ENCODE peak calls at places on chromosome 20, in nine cellular contexts. F is Panc1, L is heart left ventricle, Q is cardiac fibroblast, S is tibial nerve, H is pancreas, Y is RWPE2, K is heart right ventricle, O is astrocyte of the cerebellum. A is an unnamed sample.

GRCh38 chr20:62219992-62220665 is at the start of gene HRH3:
- DNase-seq in F (no peak), L (no peak), Q (no peak), S (no peak), H (peak; percentile 69), Y (no peak), K (peak; percentile 52), O (no peak), A (no peak)

GRCh38 chr20:12166053-12166717 is 248.5 kb downstream of the BTBD3 start:
- DNase-seq in F (no peak), L (peak; percentile 72), Q (peak; percentile 93), S (no peak), H (peak; percentile 15), Y (no peak), K (peak; percentile 33), O (peak; percentile 68), A (no peak)

GRCh38 chr20:17618673-17619013 is 48.8 kb downstream of the DSTN start:
- DNase-seq in F (no peak), L (no peak), Q (no peak), S (peak; percentile 9), H (no peak), Y (no peak), K (no peak), O (no peak), A (no peak)

GRCh38 chr20:40797425-40797824 is 108.4 kb upstream of the MAFB start:
- DNase-seq in F (no peak), L (no peak), Q (peak; percentile 15), S (no peak), H (no peak), Y (peak; percentile 22), K (no peak), O (peak; percentile 19), A (no peak)

GRCh38 chr20:6944292-6944691 is 176.8 kb downstream of the BMP2 start:
- DNase-seq in F (no peak), L (no peak), Q (no peak), S (no peak), H (no peak), Y (no peak), K (no peak), O (no peak), A (no peak)

GRCh38 chr20:5183731-5184474 is 57.1 kb downstream of the CDS2 start:
- DNase-seq in F (no peak), L (no peak), Q (no peak), S (no peak), H (no peak), Y (no peak), K (no peak), O (no peak), A (no peak)

GRCh38 chr20:10357974-10358373 is 76.0 kb downstream of the MKKS start:
- DNase-seq in F (no peak), L (no peak), Q (peak; percentile 44), S (no peak), H (no peak), Y (no peak), K (no peak), O (no peak), A (no peak)

GRCh38 chr20:49948178-49948577 is 12.0 kb downstream of the RNF114 start:
- DNase-seq in F (no peak), L (no peak), Q (no peak), S (no peak), H (no peak), Y (no peak), K (no peak), O (no peak), A (no peak)

GRCh38 chr20:11484479-11484878 is 433.2 kb upstream of the BTBD3 start:
- DNase-seq in F (no peak), L (no peak), Q (no peak), S (no peak), H (no peak), Y (no peak), K (no peak), O (no peak), A (no peak)

GRCh38 chr20:36941403-36941835 is 10.1 kb downstream of the SAMHD1 start:
- DNase-seq in F (no peak), L (no peak), Q (no peak), S (no peak), H (no peak), Y (no peak), K (no peak), O (no peak), A (no peak)

GRCh38 chr20:2314759-2315439 is 19.1 kb downstream of the TGM3 start:
- DNase-seq in F (no peak), L (peak; percentile 54), Q (peak; percentile 68), S (peak; percentile 33), H (no peak), Y (no peak), K (peak; percentile 24), O (peak; percentile 57), A (no peak)

GRCh38 chr20:3046677-3047462 is 1.0 kb downstream of the MRPS26 start:
- DNase-seq in F (no peak), L (no peak), Q (no peak), S (no peak), H (no peak), Y (no peak), K (no peak), O (no peak), A (peak; percentile 75)

GRCh38 chr20:46179811-46180326 is 61.8 kb downstream of the CD40 start:
- DNase-seq in F (no peak), L (no peak), Q (no peak), S (no peak), H (no peak), Y (no peak), K (no peak), O (no peak), A (no peak)

GRCh38 chr20:9280654-9281053 is 211.8 kb downstream of the PLCB4 start:
- DNase-seq in F (no peak), L (no peak), Q (no peak), S (no peak), H (no peak), Y (no peak), K (no peak), O (no peak), A (no peak)

GRCh38 chr20:50475879-50476292 is 34.3 kb upstream of the PTPN1 start:
- DNase-seq in F (no peak), L (no peak), Q (peak; percentile 61), S (no peak), H (no peak), Y (no peak), K (no peak), O (no peak), A (no peak)

GRCh38 chr20:45097485-45098095 is 3.3 kb downstream of the KCNS1 start:
- DNase-seq in F (no peak), L (no peak), Q (peak; percentile 64), S (no peak), H (no peak), Y (no peak), K (no peak), O (no peak), A (no peak)

GRCh38 chr20:30593572-30593971 is 663.9 kb upstream of the DEFB115 start:
- DNase-seq in F (no peak), L (no peak), Q (no peak), S (no peak), H (no peak), Y (peak; percentile 66), K (no peak), O (no peak), A (no peak)

GRCh38 chr20:49646126-49646525 is 67.6 kb downstream of the B4GALT5 start:
- DNase-seq in F (no peak), L (no peak), Q (peak; percentile 79), S (no peak), H (no peak), Y (no peak), K (no peak), O (no peak), A (no peak)

GRCh38 chr20:626579-626978 is 16.5 kb upstream of the TCF15 start:
- DNase-seq in F (no peak), L (no peak), Q (no peak), S (no peak), H (no peak), Y (no peak), K (no peak), O (no peak), A (no peak)

GRCh38 chr20:19881080-19881840 is 123.2 kb downstream of the RIN2 start:
- DNase-seq in F (no peak), L (no peak), Q (no peak), S (no peak), H (no peak), Y (no peak), K (no peak), O (no peak), A (no peak)
- H3K4me3 ChIP-seq in F (no peak overlapping the region), L (no peak overlapping the region), Q (no peak overlapping the region), S (no peak overlapping the region), H (no peak overlapping the region), Y (no peak overlapping the region), K (no peak overlapping the region), O (no peak overlapping the region), A (no peak overlapping the region)

GRCh38 chr20:19249515-19249914 is 37.1 kb downstream of the SLC24A3 start:
- DNase-seq in F (no peak), L (no peak), Q (peak; percentile 78), S (no peak), H (no peak), Y (no peak), K (no peak), O (no peak), A (no peak)
- TF ChIP-seq CTCF in F (peak; percentile 7), L (no peak), Q (no peak), S (no peak), H (no peak), Y (no peak), K (no peak), O (no peak), A (peak; percentile 37)

GRCh38 chr20:35600176-35600995 is 15.2 kb upstream of the SPAG4 start:
- DNase-seq in F (no peak), L (no peak), Q (no peak), S (no peak), H (no peak), Y (peak; percentile 84), K (no peak), O (no peak), A (no peak)
- H3K4me3 ChIP-seq in F (no peak overlapping the region), L (peak overlapping the region; percentile 53), Q (peak overlapping the region; percentile 38), S (peak overlapping the region; percentile 31), H (peak overlapping the region; percentile 40), Y (peak overlapping the region; percentile 22), K (peak overlapping the region; percentile 52), O (peak overlapping the region; percentile 34), A (no peak overlapping the region)

GRCh38 chr20:24446811-24447210 is 22.6 kb upstream of the SYNDIG1 start:
- DNase-seq in F (no peak), L (no peak), Q (no peak), S (no peak), H (no peak), Y (no peak), K (no peak), O (no peak), A (no peak)

GRCh38 chr20:24443436-24443835 is 26.0 kb upstream of the SYNDIG1 start:
- DNase-seq in F (no peak), L (no peak), Q (no peak), S (no peak), H (no peak), Y (no peak), K (no peak), O (no peak), A (no peak)

GRCh38 chr20:24448170-24448569 is 21.3 kb upstream of the SYNDIG1 start:
- DNase-seq in F (no peak), L (no peak), Q (no peak), S (no peak), H (no peak), Y (no peak), K (no peak), O (no peak), A (no peak)

GRCh38 chr20:24444531-24445190 is 24.8 kb upstream of the SYNDIG1 start:
- DNase-seq in F (no peak), L (no peak), Q (no peak), S (no peak), H (no peak), Y (no peak), K (no peak), O (no peak), A (no peak)

GRCh38 chr20:24445510-24446170 is 23.8 kb upstream of the SYNDIG1 start:
- DNase-seq in F (no peak), L (no peak), Q (no peak), S (no peak), H (no peak), Y (no peak), K (no peak), O (no peak), A (no peak)
- TF ChIP-seq CTCF in F (no peak), L (no peak), Q (no peak), S (no peak), H (no peak), Y (no peak), K (no peak), O (no peak), A (no peak)

A was measured in LNCaP clone FGC.